ENCODE peak calls at places on chromosomes 7 and 10, in nine cellular contexts. F, E, O, C, Z, Y, D, A and M are unnamed samples.

GRCh38 chr10:43683451-43684197 is 34.9 kb upstream of the ZNF32 start:
- DNase-seq in F (peak), E (peak), O (peak), C (peak), Z (no peak), Y (peak), D (no peak), A (peak), M (no peak)

GRCh38 chr7:140533394-140533872 is 54.1 kb upstream of the MKRN1 start:
- DNase-seq in F (peak), E (no peak), O (no peak), C (no peak), Z (no peak), Y (no peak), D (no peak), A (peak), M (no peak)

GRCh38 chr7:39605087-39605486 is 18.3 kb upstream of the RALA start:
- DNase-seq in F (no peak), E (no peak), O (no peak), C (no peak), Z (no peak), Y (no peak), D (no peak), A (no peak), M (no peak)

GRCh38 chr10:59720377-59720776 is 10.7 kb upstream of the SLC16A9 start:
- DNase-seq in F (no peak), E (no peak), O (no peak), C (no peak), Z (no peak), Y (no peak), D (no peak), A (no peak), M (no peak)

GRCh38 chr7:7595451-7595850 is 28.8 kb downstream of the MIOS start:
- DNase-seq in F (peak), E (no peak), O (peak), C (peak), Z (no peak), Y (no peak), D (no peak), A (no peak), M (no peak)

GRCh38 chr10:101453791-101454718 is 100.1 kb downstream of the BTRC start:
- DNase-seq in F (peak), E (no peak), O (peak), C (no peak), Z (no peak), Y (no peak), D (no peak), A (no peak), M (no peak)

GRCh38 chr10:103491729-103492364 is 1.7 kb upstream of the NEURL1 start:
- DNase-seq in F (no peak), E (no peak), O (no peak), C (no peak), Z (peak), Y (no peak), D (peak), A (peak), M (peak)

GRCh38 chr7:27462575-27463270 is 200.0 kb downstream of the HIBADH start:
- DNase-seq in F (no peak), E (no peak), O (no peak), C (no peak), Z (no peak), Y (no peak), D (no peak), A (peak), M (no peak)

GRCh38 chr10:5488272-5489161 is 10.9 kb downstream of the CALML5 start:
- DNase-seq in F (no peak), E (no peak), O (no peak), C (no peak), Z (peak), Y (no peak), D (no peak), A (no peak), M (no peak)

GRCh38 chr7:135981958-135982646 is 4.9 kb upstream of the MTPN start:
- DNase-seq in F (peak), E (no peak), O (no peak), C (no peak), Z (no peak), Y (no peak), D (no peak), A (no peak), M (no peak)

GRCh38 chr7:102896585-102896984 is 16.2 kb upstream of the LRRC17 start:
- DNase-seq in F (no peak), E (no peak), O (no peak), C (no peak), Z (no peak), Y (no peak), D (no peak), A (no peak), M (no peak)

GRCh38 chr10:86349474-86349873 is 17.1 kb downstream of the GRID1 start:
- DNase-seq in F (no peak), E (no peak), O (peak), C (no peak), Z (peak), Y (no peak), D (no peak), A (no peak), M (no peak)

GRCh38 chr7:41984888-41985287 is 252.1 kb downstream of the GLI3 start:
- DNase-seq in F (no peak), E (no peak), O (no peak), C (no peak), Z (no peak), Y (no peak), D (no peak), A (peak), M (no peak)

GRCh38 chr7:44100458-44101303 is 3.5 kb upstream of the AEBP1 start:
- DNase-seq in F (no peak), E (no peak), O (no peak), C (no peak), Z (peak), Y (no peak), D (peak), A (peak), M (peak)

GRCh38 chr10:47116445-47116844 is 183.6 kb upstream of the GDF10 start:
- DNase-seq in F (no peak), E (no peak), O (no peak), C (no peak), Z (no peak), Y (no peak), D (no peak), A (no peak), M (no peak)

GRCh38 chr7:1300636-1301035 is 68.0 kb downstream of the UNCX start:
- DNase-seq in F (no peak), E (no peak), O (no peak), C (no peak), Z (peak), Y (no peak), D (no peak), A (no peak), M (no peak)

GRCh38 chr7:156659961-156660360 is 19.4 kb downstream of the RNF32 start:
- DNase-seq in F (no peak), E (no peak), O (no peak), C (no peak), Z (no peak), Y (no peak), D (no peak), A (no peak), M (no peak)

GRCh38 chr10:133608855-133609254 is 17.7 kb downstream of the FRG2B start:
- DNase-seq in F (peak), E (no peak), O (peak), C (peak), Z (no peak), Y (no peak), D (no peak), A (no peak), M (no peak)

GRCh38 chr10:132591166-132591971 is 53.8 kb downstream of the INPP5A start:
- DNase-seq in F (no peak), E (no peak), O (no peak), C (no peak), Z (no peak), Y (no peak), D (peak), A (peak), M (no peak)

GRCh38 chr7:116097365-116098009 is 66.9 kb upstream of the TFEC start:
- DNase-seq in F (no peak), E (no peak), O (peak), C (no peak), Z (no peak), Y (no peak), D (peak), A (peak), M (peak)

GRCh38 chr7:116577320-116577871 is 52.6 kb downstream of the CAV1 start:
- DNase-seq in F (peak), E (peak), O (no peak), C (no peak), Z (no peak), Y (peak), D (no peak), A (peak), M (no peak)

GRCh38 chr7:107051376-107051775 is 6.9 kb downstream of the PRKAR2B start:
- DNase-seq in F (peak), E (no peak), O (no peak), C (no peak), Z (no peak), Y (no peak), D (no peak), A (no peak), M (peak)

GRCh38 chr10:87761892-87762291 is 56.1 kb downstream of the ATAD1 start:
- DNase-seq in F (peak), E (peak), O (peak), C (no peak), Z (no peak), Y (peak), D (peak), A (peak), M (peak)

GRCh38 chr10:51895209-51895608 is 195.8 kb upstream of the CSTF2T start:
- DNase-seq in F (no peak), E (no peak), O (no peak), C (no peak), Z (no peak), Y (no peak), D (peak), A (peak), M (peak)

GRCh38 chr7:40403664-40404476 is 269.1 kb downstream of the SUGCT start:
- DNase-seq in F (no peak), E (no peak), O (no peak), C (no peak), Z (no peak), Y (no peak), D (peak), A (no peak), M (no peak)

GRCh38 chr7:73967832-73968295 is 60.1 kb upstream of the ELN start:
- DNase-seq in F (no peak), E (no peak), O (no peak), C (no peak), Z (no peak), Y (no peak), D (no peak), A (no peak), M (no peak)

GRCh38 chr10:67663449-67664087 is 32.4 kb downstream of the CTNNA3 start:
- DNase-seq in F (no peak), E (no peak), O (no peak), C (no peak), Z (peak), Y (no peak), D (no peak), A (no peak), M (no peak)

GRCh38 chr7:151722533-151722932 is 154.4 kb downstream of the PRKAG2 start:
- DNase-seq in F (no peak), E (no peak), O (no peak), C (no peak), Z (peak), Y (no peak), D (no peak), A (no peak), M (no peak)

GRCh38 chr7:145105561-145105960 is 269.7 kb upstream of the TPK1 start:
- DNase-seq in F (no peak), E (no peak), O (no peak), C (peak), Z (no peak), Y (no peak), D (no peak), A (no peak), M (no peak)

GRCh38 chr7:70586822-70587221 is 545.1 kb upstream of the GALNT17 start:
- DNase-seq in F (no peak), E (no peak), O (no peak), C (no peak), Z (no peak), Y (no peak), D (no peak), A (no peak), M (peak)

GRCh38 chr7:118202056-118202455 is 18.1 kb downstream of the LSM8 start:
- DNase-seq in F (no peak), E (no peak), O (no peak), C (no peak), Z (no peak), Y (no peak), D (no peak), A (no peak), M (no peak)

GRCh38 chr10:17735166-17735941 is 16.6 kb upstream of the TMEM236 start:
- DNase-seq in F (no peak), E (no peak), O (peak), C (no peak), Z (no peak), Y (no peak), D (no peak), A (no peak), M (no peak)